ENCODE peak calls at places on chromosome 18, in eight cellular contexts. I is fibroblast of mammary gland, Z is AG08395, B is Kasumi-1, M is ELF-1, T is dermis microvascular lymphatic vessel endothelial cell, H is ELR, L is endothelial cell. D is an unnamed sample.
A peak's percentile ranks its signal among the peaks of the same experiment; 100 is the strongest.

GRCh38 chr18:23752796-23753195 is 63.5 kb downstream of the LAMA3 start:
- DNase-seq in I (no peak), H (no peak), L (no peak), M (no peak), B (no peak), Z (peak; percentile 35), T (no peak), D (no peak)

GRCh38 chr18:12021077-12021476 is 39.8 kb downstream of the IMPA2 start:
- DNase-seq in L (no peak), I (no peak), M (no peak), H (no peak), T (no peak), B (no peak), Z (no peak), D (no peak)

GRCh38 chr18:58290059-58290747 is 246.2 kb downstream of the NEDD4L start:
- DNase-seq in M (no peak), L (no peak), B (no peak), T (peak; percentile 85), H (peak; percentile 52), Z (no peak), I (no peak), D (no peak)

GRCh38 chr18:22346968-22347611 is 70.6 kb downstream of the CTAGE1 start:
- DNase-seq in I (peak; percentile 49), M (peak; percentile 75), Z (no peak), H (peak; percentile 18), B (no peak), L (peak; percentile 62), T (peak; percentile 45), D (no peak)

GRCh38 chr18:39485696-39486095 is 1920.1 kb upstream of the CELF4 start:
- DNase-seq in I (peak; percentile 16), Z (peak; percentile 10), T (no peak), L (no peak), H (peak; percentile 39), B (no peak), M (no peak), D (no peak)

GRCh38 chr18:75880913-75881504 is 453.5 kb upstream of the SMIM21 start:
- DNase-seq in L (no peak), I (no peak), T (no peak), H (no peak), Z (no peak), M (no peak), B (no peak), D (no peak)

GRCh38 chr18:31684279-31685096 is at the start of gene B4GALT6:
- DNase-seq in B (peak; percentile 66), I (peak; percentile 23), L (peak; percentile 73), M (peak; percentile 75), T (peak; percentile 52), H (no peak), Z (peak; percentile 6), D (peak; percentile 11)

GRCh38 chr18:62964432-62964831 is 249.1 kb downstream of the PHLPP1 start:
- DNase-seq in L (no peak), H (no peak), I (no peak), Z (no peak), T (no peak), M (no peak), B (no peak), D (no peak)

GRCh38 chr18:79921984-79922965 is 29.2 kb downstream of the SLC66A2 start:
- DNase-seq in H (no peak), L (no peak), M (no peak), T (no peak), Z (no peak), I (no peak), B (no peak), D (no peak)

GRCh38 chr18:37270046-37270665 is 295.4 kb downstream of the CELF4 start:
- DNase-seq in H (peak; percentile 52), B (peak; percentile 64), T (peak; percentile 56), L (peak; percentile 73), Z (peak; percentile 56), I (peak; percentile 48), M (peak; percentile 72), D (peak; percentile 15)

GRCh38 chr18:62937065-62937464 is 221.7 kb downstream of the PHLPP1 start:
- DNase-seq in T (no peak), B (peak; percentile 31), L (no peak), M (no peak), I (peak; percentile 63), H (peak; percentile 49), Z (peak; percentile 17), D (peak; percentile 61)

GRCh38 chr18:50177294-50177992 is 17.5 kb downstream of the MYO5B start:
- DNase-seq in I (no peak), B (no peak), T (no peak), M (no peak), H (no peak), Z (no peak), L (no peak), D (no peak)

GRCh38 chr18:3675994-3676393 is 226.0 kb downstream of the TGIF1 start:
- DNase-seq in T (no peak), H (no peak), L (no peak), Z (no peak), M (no peak), B (no peak), I (no peak), D (no peak)

GRCh38 chr18:41324020-41324791 is 630.8 kb upstream of the PIK3C3 start:
- DNase-seq in T (no peak), B (no peak), M (no peak), Z (peak; percentile 13), L (no peak), H (peak; percentile 75), I (no peak), D (no peak)

GRCh38 chr18:29874519-29875098 is 1167.9 kb downstream of the DSC3 start:
- DNase-seq in T (peak; percentile 17), L (peak; percentile 53), I (peak; percentile 43), M (peak; percentile 31), B (peak; percentile 65), H (peak; percentile 68), Z (no peak), D (peak; percentile 7)

GRCh38 chr18:67104700-67105284 is 411.7 kb downstream of the DSEL start:
- DNase-seq in H (peak; percentile 70), M (peak; percentile 53), B (peak; percentile 70), L (peak; percentile 77), I (peak; percentile 77), T (peak; percentile 67), Z (peak; percentile 25), D (peak; percentile 47)

GRCh38 chr18:48629730-48630324 is 91.0 kb downstream of the CTIF start:
- DNase-seq in H (peak; percentile 97), M (no peak), T (peak; percentile 84), B (no peak), L (no peak), Z (peak; percentile 96), I (peak; percentile 99), D (no peak)

GRCh38 chr18:21454725-21455124 is 145.8 kb downstream of the ESCO1 start:
- DNase-seq in I (no peak), T (no peak), L (no peak), Z (no peak), B (no peak), M (no peak), H (no peak), D (no peak)

GRCh38 chr18:31321719-31322118 is 3.8 kb downstream of the DSG1 start:
- DNase-seq in T (no peak), Z (no peak), B (no peak), H (no peak), I (no peak), L (no peak), M (no peak), D (no peak)

GRCh38 chr18:70288851-70289328 is at the start of gene SOCS6:
- DNase-seq in L (peak; percentile 70), B (peak; percentile 77), Z (peak; percentile 62), M (peak; percentile 61), H (peak; percentile 76), T (peak; percentile 57), I (peak; percentile 55), D (peak; percentile 7)

GRCh38 chr18:13243363-13243762 is 24.8 kb downstream of the LDLRAD4 start:
- DNase-seq in T (no peak), H (no peak), Z (no peak), M (no peak), I (no peak), L (no peak), B (no peak), D (no peak)

GRCh38 chr18:75854174-75854573 is 426.7 kb upstream of the SMIM21 start:
- DNase-seq in Z (no peak), T (no peak), M (peak; percentile 56), L (peak; percentile 14), B (peak; percentile 29), I (no peak), H (no peak), D (peak; percentile 41)

GRCh38 chr18:79737426-79737825 is 57.8 kb downstream of the CTDP1 start:
- DNase-seq in H (no peak), T (no peak), L (no peak), B (no peak), I (no peak), Z (no peak), M (no peak), D (no peak)

GRCh38 chr18:596288-596881 is 403 bp upstream of the CLUL1 start:
- DNase-seq in B (no peak), I (no peak), L (no peak), H (peak; percentile 34), T (peak; percentile 7), M (peak; percentile 71), Z (no peak), D (no peak)

GRCh38 chr18:26290388-26290787 is 64.1 kb downstream of the TAF4B start:
- DNase-seq in H (no peak), B (no peak), L (no peak), M (no peak), I (no peak), Z (no peak), T (no peak), D (no peak)

GRCh38 chr18:9147440-9148238 is 11.1 kb downstream of the ANKRD12 start:
- DNase-seq in T (peak; percentile 81), I (peak; percentile 83), M (peak; percentile 19), L (peak; percentile 11), H (peak; percentile 81), Z (peak; percentile 70), B (peak; percentile 70), D (peak; percentile 76)

GRCh38 chr18:62324917-62325805 is at the start of gene TNFRSF11A:
- DNase-seq in M (no peak), L (peak; percentile 84), I (peak; percentile 8), T (peak; percentile 70), Z (no peak), B (no peak), H (peak; percentile 47), D (no peak)

GRCh38 chr18:34796013-34796657 is 86.0 kb downstream of the DTNA start:
- DNase-seq in B (no peak), L (no peak), M (no peak), I (no peak), T (no peak), H (no peak), Z (no peak), D (no peak)

GRCh38 chr18:48914581-48915251 is 36.0 kb downstream of the SMAD7 start:
- DNase-seq in L (no peak), H (no peak), B (no peak), I (no peak), M (peak; percentile 8), T (no peak), Z (no peak), D (no peak)

GRCh38 chr18:74652392-74652988 is 54.8 kb downstream of the ZNF407 start:
- DNase-seq in M (no peak), Z (peak; percentile 41), L (no peak), B (peak; percentile 54), T (peak; percentile 79), I (peak; percentile 64), H (peak; percentile 69), D (peak; percentile 35)

GRCh38 chr18:60951091-60951490 is 382.1 kb upstream of the CDH20 start:
- DNase-seq in I (no peak), L (no peak), H (no peak), Z (no peak), T (no peak), B (no peak), M (no peak), D (no peak)

GRCh38 chr18:53906681-53907080 is 317.8 kb downstream of the MBD2 start:
- DNase-seq in I (peak; percentile 1), H (no peak), M (no peak), T (no peak), Z (no peak), L (no peak), B (no peak), D (no peak)

GRCh38 chr18:9613550-9614400 is 584 bp downstream of the PPP4R1 start:
- DNase-seq in B (peak; percentile 54), M (peak; percentile 63), Z (peak; percentile 41), L (peak; percentile 77), H (peak; percentile 76), I (no peak), T (peak; percentile 67), D (peak; percentile 19)

D was measured in AML-193.